ENCODE peak calls at places on chromosomes 16 and 17, in five cellular contexts. One of them, this sample, is unnamed.

GRCh38 chr16:56931253-56931768 is 631 bp upstream of the HERPUD1 start:
- DNase-seq in activated T-cell treated with anti-CD3 and anti-CD28 coated beads, Interleukin-2, amount 50 U/mL, for 4 hours: no peak
- DNase-seq in CD8-positive, alpha-beta T cell: no peak
- DNase-seq in COR-L47: no peak
- DNase-seq in AG20443: no peak
- DNase-seq in this sample: no peak

GRCh38 chr16:66652661-66653060 is 43.9 kb downstream of the CMTM4 start:
- DNase-seq in activated T-cell treated with anti-CD3 and anti-CD28 coated beads, Interleukin-2, amount 50 U/mL, for 4 hours: no peak
- DNase-seq in CD8-positive, alpha-beta T cell: no peak
- DNase-seq in COR-L47: no peak
- DNase-seq in AG20443: no peak
- DNase-seq in this sample: no peak

GRCh38 chr17:75380315-75380714 is 25.2 kb downstream of the GRB2 start:
- DNase-seq in activated T-cell treated with anti-CD3 and anti-CD28 coated beads, Interleukin-2, amount 50 U/mL, for 4 hours: no peak
- DNase-seq in CD8-positive, alpha-beta T cell: no peak
- DNase-seq in COR-L47: no peak
- DNase-seq in AG20443: no peak
- DNase-seq in this sample: no peak

GRCh38 chr16:5007256-5007655 is 26.5 kb downstream of the NAGPA start:
- DNase-seq in activated T-cell treated with anti-CD3 and anti-CD28 coated beads, Interleukin-2, amount 50 U/mL, for 4 hours: no peak
- DNase-seq in CD8-positive, alpha-beta T cell: no peak
- DNase-seq in COR-L47: no peak
- DNase-seq in AG20443: no peak
- DNase-seq in this sample: no peak

GRCh38 chr17:78890111-78890897 is 12.7 kb downstream of the CEP295NL start:
- DNase-seq in activated T-cell treated with anti-CD3 and anti-CD28 coated beads, Interleukin-2, amount 50 U/mL, for 4 hours: peak; percentile 19
- DNase-seq in CD8-positive, alpha-beta T cell: peak; percentile 36
- DNase-seq in COR-L47: no peak
- DNase-seq in AG20443: no peak
- DNase-seq in this sample: no peak

GRCh38 chr16:65180986-65181710 is 59.3 kb upstream of the CDH11 start:
- DNase-seq in activated T-cell treated with anti-CD3 and anti-CD28 coated beads, Interleukin-2, amount 50 U/mL, for 4 hours: no peak
- DNase-seq in CD8-positive, alpha-beta T cell: no peak
- DNase-seq in COR-L47: no peak
- DNase-seq in AG20443: peak; percentile 48
- DNase-seq in this sample: no peak

GRCh38 chr17:79183221-79184158 is 108.9 kb downstream of the ENGASE start:
- DNase-seq in activated T-cell treated with anti-CD3 and anti-CD28 coated beads, Interleukin-2, amount 50 U/mL, for 4 hours: no peak
- DNase-seq in CD8-positive, alpha-beta T cell: no peak
- DNase-seq in COR-L47: peak; percentile 73
- DNase-seq in AG20443: peak; percentile 58
- DNase-seq in this sample: no peak

GRCh38 chr17:68491381-68491849 is 20.8 kb upstream of the PRKAR1A start:
- DNase-seq in activated T-cell treated with anti-CD3 and anti-CD28 coated beads, Interleukin-2, amount 50 U/mL, for 4 hours: no peak
- DNase-seq in CD8-positive, alpha-beta T cell: no peak
- DNase-seq in COR-L47: no peak
- DNase-seq in AG20443: no peak
- DNase-seq in this sample: no peak

GRCh38 chr17:55704412-55704811 is 18.3 kb downstream of the TMEM100 start:
- DNase-seq in activated T-cell treated with anti-CD3 and anti-CD28 coated beads, Interleukin-2, amount 50 U/mL, for 4 hours: no peak
- DNase-seq in CD8-positive, alpha-beta T cell: no peak
- DNase-seq in COR-L47: no peak
- DNase-seq in AG20443: no peak
- DNase-seq in this sample: no peak

GRCh38 chr17:66175892-66176291 is 16.0 kb downstream of the CEP112 start:
- DNase-seq in activated T-cell treated with anti-CD3 and anti-CD28 coated beads, Interleukin-2, amount 50 U/mL, for 4 hours: no peak
- DNase-seq in CD8-positive, alpha-beta T cell: no peak
- DNase-seq in COR-L47: no peak
- DNase-seq in AG20443: no peak
- DNase-seq in this sample: no peak

GRCh38 chr17:69810326-69811035 is 264.5 kb upstream of the KCNJ16 start:
- DNase-seq in activated T-cell treated with anti-CD3 and anti-CD28 coated beads, Interleukin-2, amount 50 U/mL, for 4 hours: no peak
- DNase-seq in CD8-positive, alpha-beta T cell: no peak
- DNase-seq in COR-L47: no peak
- DNase-seq in AG20443: no peak
- DNase-seq in this sample: no peak

GRCh38 chr17:3802461-3803307 is 1.7 kb upstream of the ITGAE start:
- DNase-seq in activated T-cell treated with anti-CD3 and anti-CD28 coated beads, Interleukin-2, amount 50 U/mL, for 4 hours: no peak
- DNase-seq in CD8-positive, alpha-beta T cell: no peak
- DNase-seq in COR-L47: no peak
- DNase-seq in AG20443: peak; percentile 85
- DNase-seq in this sample: no peak

GRCh38 chr16:19505600-19506303 is 16.1 kb downstream of the GDE1 start:
- DNase-seq in activated T-cell treated with anti-CD3 and anti-CD28 coated beads, Interleukin-2, amount 50 U/mL, for 4 hours: no peak
- DNase-seq in CD8-positive, alpha-beta T cell: no peak
- DNase-seq in COR-L47: no peak
- DNase-seq in AG20443: no peak
- DNase-seq in this sample: no peak

GRCh38 chr17:8647202-8647601 is 16.7 kb upstream of the MYH10 start:
- DNase-seq in activated T-cell treated with anti-CD3 and anti-CD28 coated beads, Interleukin-2, amount 50 U/mL, for 4 hours: no peak
- DNase-seq in CD8-positive, alpha-beta T cell: no peak
- DNase-seq in COR-L47: no peak
- DNase-seq in AG20443: no peak
- DNase-seq in this sample: no peak

GRCh38 chr17:76135810-76136188 is 5.2 kb downstream of the FOXJ1 start:
- DNase-seq in activated T-cell treated with anti-CD3 and anti-CD28 coated beads, Interleukin-2, amount 50 U/mL, for 4 hours: no peak
- DNase-seq in CD8-positive, alpha-beta T cell: no peak
- DNase-seq in COR-L47: no peak
- DNase-seq in AG20443: no peak
- DNase-seq in this sample: no peak

GRCh38 chr17:76432004-76432403 is 20.9 kb downstream of the UBE2O start:
- DNase-seq in activated T-cell treated with anti-CD3 and anti-CD28 coated beads, Interleukin-2, amount 50 U/mL, for 4 hours: no peak
- DNase-seq in CD8-positive, alpha-beta T cell: no peak
- DNase-seq in COR-L47: no peak
- DNase-seq in AG20443: no peak
- DNase-seq in this sample: no peak

GRCh38 chr16:10980811-10981210 is 36.4 kb downstream of the CLEC16A start:
- DNase-seq in activated T-cell treated with anti-CD3 and anti-CD28 coated beads, Interleukin-2, amount 50 U/mL, for 4 hours: no peak
- DNase-seq in CD8-positive, alpha-beta T cell: no peak
- DNase-seq in COR-L47: no peak
- DNase-seq in AG20443: no peak
- DNase-seq in this sample: no peak

This sample was measured in NCI-H526 treated with DMSO at 0.1 percent for 48 hours.